ENCODE peak calls at places on chromosomes 12 and 14, in nine cellular contexts. A is left lung; J is memory B cell; K is HEK293T; S is activated naive CD8-positive, alpha-beta T cell treated with anti-CD3 and anti-CD28 coated beads for 36 hours; E is adipocyte; X is retina; Z is anterior cingulate cortex; R is IMR-90. B is an unnamed sample.

GRCh38 chr14:61716956-61717355 is 21.6 kb downstream of the HIF1A start:
- DNase-seq in A (no peak), J (no peak), K (no peak), S (no peak), E (no peak), X (no peak), Z (no peak), R (no peak), B (no peak)

GRCh38 chr12:57138526-57139272 is 8.7 kb downstream of the LRP1-AS start:
- DNase-seq in A (peak), J (no peak), K (no peak), S (no peak), E (peak), X (no peak), Z (no peak), R (no peak), B (no peak)

GRCh38 chr12:13581031-13581430 is 384.5 kb downstream of the EMP1 start:
- DNase-seq in A (no peak), J (no peak), K (no peak), S (no peak), E (no peak), X (no peak), Z (no peak), R (no peak), B (no peak)

GRCh38 chr14:52824479-52824878 is 33.1 kb upstream of the GNPNAT1 start:
- DNase-seq in A (no peak), J (no peak), K (no peak), S (no peak), E (peak), X (no peak), Z (no peak), R (peak), B (no peak)

GRCh38 chr14:100303179-100303578 is 3.1 kb downstream of the SLC25A29 start:
- DNase-seq in A (no peak), J (no peak), K (peak), S (no peak), E (peak), X (no peak), Z (no peak), R (no peak), B (peak)

GRCh38 chr12:76346798-76347420 is 1.3 kb downstream of the BBS10 start:
- DNase-seq in A (no peak), J (no peak), K (peak), S (no peak), E (peak), X (peak), Z (no peak), R (peak), B (peak)

GRCh38 chr12:10753066-10753465 is 29.9 kb upstream of the YBX3 start:
- DNase-seq in A (no peak), J (no peak), K (no peak), S (no peak), E (peak), X (no peak), Z (no peak), R (peak), B (no peak)

GRCh38 chr14:63777024-63777423 is 49.2 kb upstream of the SGPP1 start:
- DNase-seq in A (no peak), J (no peak), K (no peak), S (no peak), E (peak), X (no peak), Z (no peak), R (peak), B (no peak)

GRCh38 chr12:114399664-114400211 is 6.2 kb downstream of the TBX5 start:
- DNase-seq in A (no peak), J (no peak), K (no peak), S (no peak), E (no peak), X (peak), Z (no peak), R (peak), B (peak)

GRCh38 chr12:51118706-51119105 is 35.3 kb upstream of the CSRNP2 start:
- DNase-seq in A (no peak), J (no peak), K (no peak), S (no peak), E (no peak), X (no peak), Z (no peak), R (peak), B (no peak)

GRCh38 chr12:57190037-57190436 is 26.6 kb upstream of the NXPH4 start:
- DNase-seq in A (peak), J (no peak), K (no peak), S (no peak), E (no peak), X (no peak), Z (no peak), R (no peak), B (no peak)

GRCh38 chr12:80551897-80552296 is 107.9 kb downstream of the PTPRQ start:
- DNase-seq in A (no peak), J (no peak), K (no peak), S (no peak), E (peak), X (no peak), Z (no peak), R (peak), B (no peak)

GRCh38 chr12:75825686-75826085 is 205.9 kb downstream of the PHLDA1 start:
- DNase-seq in A (no peak), J (no peak), K (no peak), S (no peak), E (no peak), X (no peak), Z (no peak), R (peak), B (no peak)

GRCh38 chr14:89027097-89027740 is 202.8 kb downstream of the TTC8 start:
- DNase-seq in A (peak), J (peak), K (peak), S (peak), E (peak), X (peak), Z (peak), R (peak), B (peak)

GRCh38 chr14:61472801-61473376 is 151.5 kb downstream of the PRKCH start:
- DNase-seq in A (no peak), J (no peak), K (no peak), S (peak), E (no peak), X (no peak), Z (no peak), R (peak), B (no peak)

GRCh38 chr14:54369343-54369742 is 27.5 kb upstream of the CDKN3 start:
- DNase-seq in A (no peak), J (no peak), K (no peak), S (no peak), E (no peak), X (no peak), Z (no peak), R (no peak), B (no peak)

GRCh38 chr12:65534105-65534841 is 255.8 kb downstream of the MSRB3 start:
- DNase-seq in A (no peak), J (no peak), K (no peak), S (no peak), E (no peak), X (no peak), Z (no peak), R (no peak), B (no peak)

GRCh38 chr12:27009926-27010325 is 4.3 kb downstream of the TM7SF3 start:
- DNase-seq in A (no peak), J (no peak), K (no peak), S (no peak), E (no peak), X (no peak), Z (no peak), R (no peak), B (no peak)

GRCh38 chr12:28374556-28374955 is 184.3 kb downstream of the CCDC91 start:
- DNase-seq in A (no peak), J (no peak), K (no peak), S (no peak), E (peak), X (no peak), Z (no peak), R (peak), B (no peak)

GRCh38 chr12:116339800-116340371 is 62.4 kb upstream of the MED13L start:
- DNase-seq in A (no peak), J (no peak), K (no peak), S (no peak), E (no peak), X (no peak), Z (no peak), R (peak), B (no peak)

GRCh38 chr14:60485600-60486251 is at the start of gene C14orf39:
- DNase-seq in A (no peak), J (peak), K (no peak), S (peak), E (peak), X (peak), Z (no peak), R (peak), B (peak)

GRCh38 chr14:104865631-104866441 is 768 bp downstream of the CEP170B start:
- DNase-seq in A (peak), J (peak), K (peak), S (peak), E (peak), X (peak), Z (no peak), R (peak), B (peak)

GRCh38 chr14:94217116-94217515 is 43.0 kb downstream of the PPP4R4 start:
- DNase-seq in A (no peak), J (no peak), K (no peak), S (no peak), E (no peak), X (no peak), Z (no peak), R (no peak), B (peak)

GRCh38 chr12:5988659-5989116 is 43.6 kb upstream of the ANO2 start:
- DNase-seq in A (peak), J (peak), K (peak), S (peak), E (peak), X (peak), Z (peak), R (peak), B (peak)

GRCh38 chr12:70711831-70712230 is 74.6 kb upstream of the PTPRB start:
- DNase-seq in A (no peak), J (no peak), K (no peak), S (no peak), E (no peak), X (no peak), Z (no peak), R (no peak), B (no peak)

GRCh38 chr12:77054856-77055255 is 10.5 kb downstream of the E2F7 start:
- DNase-seq in A (no peak), J (no peak), K (no peak), S (no peak), E (no peak), X (no peak), Z (no peak), R (no peak), B (no peak)

GRCh38 chr12:126191037-126191891 is 1126.0 kb downstream of the AACS start:
- DNase-seq in A (peak), J (no peak), K (no peak), S (no peak), E (no peak), X (peak), Z (no peak), R (no peak), B (peak)

GRCh38 chr12:92363295-92364146 is 217.9 kb upstream of the BTG1 start:
- DNase-seq in A (peak), J (peak), K (no peak), S (peak), E (peak), X (peak), Z (peak), R (peak), B (no peak)

GRCh38 chr14:103638594-103638993 is 9.6 kb downstream of the KLC1 start:
- DNase-seq in A (no peak), J (no peak), K (no peak), S (no peak), E (no peak), X (no peak), Z (no peak), R (no peak), B (no peak)

GRCh38 chr12:23893611-23894010 is 55.9 kb downstream of the SOX5 start:
- DNase-seq in A (no peak), J (no peak), K (no peak), S (no peak), E (no peak), X (no peak), Z (no peak), R (no peak), B (no peak)

GRCh38 chr14:102893452-102893851 is 29.0 kb upstream of the AMN start:
- DNase-seq in A (no peak), J (no peak), K (no peak), S (no peak), E (peak), X (no peak), Z (no peak), R (peak), B (no peak)

GRCh38 chr12:80936353-80936641 is 1.4 kb downstream of the LIN7A start:
- DNase-seq in A (no peak), J (no peak), K (no peak), S (no peak), E (peak), X (no peak), Z (no peak), R (no peak), B (peak)

GRCh38 chr14:24398298-24398942 is 383 bp upstream of the NYNRIN start:
- DNase-seq in A (no peak), J (no peak), K (no peak), S (no peak), E (no peak), X (peak), Z (no peak), R (no peak), B (peak)

GRCh38 chr14:39768579-39768978 is 336.3 kb upstream of the FBXO33 start:
- DNase-seq in A (no peak), J (no peak), K (no peak), S (no peak), E (no peak), X (peak), Z (no peak), R (no peak), B (no peak)

GRCh38 chr14:50260511-50260910 is 29.1 kb upstream of the SOS2 start:
- DNase-seq in A (no peak), J (no peak), K (peak), S (no peak), E (peak), X (no peak), Z (no peak), R (peak), B (peak)

GRCh38 chr12:6370994-6371754 is 4.2 kb downstream of the SCNN1A start:
- DNase-seq in A (peak), J (no peak), K (peak), S (no peak), E (no peak), X (peak), Z (no peak), R (peak), B (peak)